ENCODE peak calls at places on chromosome 16, in eight cellular contexts. P is mammary epithelial cell, I is DND-41, H is PC-3, F is GM23248, Q is keratinocyte, C is fibroblast of lung, M is HCT116. Y is an unnamed sample.

GRCh38 chr16:9909072-9909471 is 273.2 kb downstream of the GRIN2A start:
- DNase-seq in P (no peak), I (no peak), H (no peak), F (no peak), Q (no peak), C (peak), M (no peak), Y (no peak)

GRCh38 chr16:21720533-21720932 is 56.8 kb downstream of the OTOA start:
- DNase-seq in P (no peak), I (no peak), H (no peak), F (no peak), Q (no peak), C (no peak), M (no peak), Y (no peak)

GRCh38 chr16:85396879-85397871 is 215.9 kb upstream of the GSE1 start:
- DNase-seq in P (no peak), I (peak), H (no peak), F (no peak), Q (no peak), C (no peak), M (no peak), Y (no peak)

GRCh38 chr16:74372369-74372768 is 3.7 kb upstream of the NPIPB15 start:
- DNase-seq in P (no peak), I (no peak), H (no peak), F (no peak), Q (no peak), C (no peak), M (no peak), Y (no peak)

GRCh38 chr16:57621521-57622268 is 6.7 kb upstream of the ADGRG1 start:
- DNase-seq in P (peak), I (no peak), H (peak), F (peak), Q (no peak), C (no peak), M (no peak), Y (no peak)

GRCh38 chr16:3597676-3598075 is 13.7 kb downstream of the SLX4 start:
- DNase-seq in P (no peak), I (no peak), H (no peak), F (no peak), Q (no peak), C (no peak), M (no peak), Y (no peak)

GRCh38 chr16:57367111-57367752 is 5.1 kb upstream of the CX3CL1 start:
- DNase-seq in P (peak), I (no peak), H (peak), F (peak), Q (no peak), C (peak), M (no peak), Y (no peak)

GRCh38 chr16:81446318-81447275 is 2.0 kb downstream of the CMIP start:
- DNase-seq in P (peak), I (peak), H (peak), F (peak), Q (no peak), C (peak), M (no peak), Y (no peak)

GRCh38 chr16:47136101-47136820 is 7.5 kb downstream of the NETO2 start:
- DNase-seq in P (peak), I (no peak), H (peak), F (peak), Q (peak), C (peak), M (peak), Y (no peak)

GRCh38 chr16:3673201-3673600 is 18.7 kb downstream of the DNASE1 start:
- DNase-seq in P (no peak), I (no peak), H (no peak), F (no peak), Q (no peak), C (no peak), M (no peak), Y (no peak)

GRCh38 chr16:28901862-28902261 is 23.2 kb downstream of the RABEP2 start:
- DNase-seq in P (no peak), I (no peak), H (no peak), F (no peak), Q (no peak), C (no peak), M (no peak), Y (no peak)

GRCh38 chr16:85330694-85331188 is 218.5 kb upstream of the CIBAR2 start:
- DNase-seq in P (peak), I (peak), H (peak), F (peak), Q (no peak), C (peak), M (peak), Y (no peak)

GRCh38 chr16:57017251-57017650 is 27.9 kb downstream of the NLRC5 start:
- DNase-seq in P (no peak), I (no peak), H (peak), F (peak), Q (no peak), C (peak), M (no peak), Y (no peak)

GRCh38 chr16:81618661-81619060 is 160.4 kb upstream of the PLCG2 start:
- DNase-seq in P (no peak), I (no peak), H (no peak), F (no peak), Q (no peak), C (no peak), M (no peak), Y (no peak)

GRCh38 chr16:50309156-50309526 is 42.8 kb downstream of the ADCY7 start:
- DNase-seq in P (no peak), I (no peak), H (no peak), F (no peak), Q (no peak), C (no peak), M (no peak), Y (no peak)

GRCh38 chr16:49596699-49597291 is 223.2 kb downstream of the C16orf78 start:
- DNase-seq in P (no peak), I (no peak), H (no peak), F (no peak), Q (no peak), C (no peak), M (no peak), Y (no peak)

GRCh38 chr16:27313422-27314160 is at the start of gene IL4R:
- DNase-seq in P (peak), I (peak), H (peak), F (peak), Q (no peak), C (peak), M (peak), Y (no peak)

GRCh38 chr16:15970202-15970601 is 20.8 kb downstream of the ABCC1 start:
- DNase-seq in P (no peak), I (no peak), H (peak), F (no peak), Q (no peak), C (no peak), M (no peak), Y (no peak)

GRCh38 chr16:80652441-80652840 is 111.6 kb downstream of the DYNLRB2 start:
- DNase-seq in P (no peak), I (no peak), H (no peak), F (no peak), Q (no peak), C (no peak), M (no peak), Y (no peak)

GRCh38 chr16:57700801-57701551 is 6.4 kb downstream of the DRC7 start:
- DNase-seq in P (no peak), I (no peak), H (no peak), F (no peak), Q (no peak), C (no peak), M (no peak), Y (no peak)

GRCh38 chr16:57711-58110 is 4.1 kb downstream of the SNRNP25 start:
- DNase-seq in P (no peak), I (no peak), H (no peak), F (peak), Q (no peak), C (no peak), M (no peak), Y (no peak)

GRCh38 chr16:29686740-29687327 is 7.9 kb downstream of the QPRT start:
- DNase-seq in P (no peak), I (no peak), H (no peak), F (no peak), Q (no peak), C (no peak), M (no peak), Y (no peak)

GRCh38 chr16:35140293-35140986 is 1681.0 kb downstream of the TP53TG3F start:
- DNase-seq in P (no peak), I (no peak), H (no peak), F (no peak), Q (no peak), C (no peak), M (no peak), Y (no peak)

GRCh38 chr16:52578007-52578828 is 31.3 kb upstream of the TOX3 start:
- DNase-seq in P (no peak), I (no peak), H (no peak), F (no peak), Q (no peak), C (no peak), M (no peak), Y (no peak)

GRCh38 chr16:67514382-67514828 is 14.2 kb upstream of the RIPOR1 start:
- DNase-seq in P (peak), I (peak), H (peak), F (peak), Q (no peak), C (peak), M (peak), Y (peak)

GRCh38 chr16:82329070-82329469 is 159.0 kb upstream of the MPHOSPH6 start:
- DNase-seq in P (no peak), I (no peak), H (no peak), F (no peak), Q (no peak), C (no peak), M (no peak), Y (no peak)

GRCh38 chr16:27334192-27334764 is 20.5 kb downstream of the IL4R start:
- DNase-seq in P (no peak), I (no peak), H (no peak), F (no peak), Q (no peak), C (no peak), M (no peak), Y (no peak)

GRCh38 chr16:21033264-21033663 is 117.4 kb downstream of the DNAH3 start:
- DNase-seq in P (no peak), I (no peak), H (no peak), F (no peak), Q (no peak), C (no peak), M (no peak), Y (no peak)

GRCh38 chr16:66705790-66706505 is 9.4 kb upstream of the CMTM4 start:
- DNase-seq in P (no peak), I (no peak), H (no peak), F (no peak), Q (no peak), C (peak), M (no peak), Y (no peak)

GRCh38 chr16:83137326-83137770 is 510.6 kb downstream of the CDH13 start:
- DNase-seq in P (peak), I (peak), H (peak), F (peak), Q (no peak), C (peak), M (no peak), Y (no peak)

GRCh38 chr16:27347930-27348685 is 34.3 kb downstream of the IL4R start:
- DNase-seq in P (no peak), I (no peak), H (no peak), F (no peak), Q (no peak), C (no peak), M (no peak), Y (no peak)

GRCh38 chr16:73840710-73841109 is 455.9 kb upstream of the PSMD7 start:
- DNase-seq in P (no peak), I (no peak), H (no peak), F (no peak), Q (no peak), C (no peak), M (no peak), Y (no peak)

GRCh38 chr16:10297341-10298006 is 88.4 kb upstream of the ATF7IP2 start:
- DNase-seq in P (no peak), I (no peak), H (no peak), F (no peak), Q (no peak), C (no peak), M (no peak), Y (no peak)

GRCh38 chr16:52629296-52629695 is 82.4 kb upstream of the TOX3 start:
- DNase-seq in P (no peak), I (no peak), H (no peak), F (peak), Q (no peak), C (peak), M (no peak), Y (no peak)

GRCh38 chr16:22300427-22301071 is 3.3 kb downstream of the POLR3E start:
- DNase-seq in P (peak), I (peak), H (peak), F (peak), Q (no peak), C (peak), M (no peak), Y (no peak)

GRCh38 chr16:72924918-72925630 is 122.9 kb downstream of the ZFHX3 start:
- DNase-seq in P (peak), I (no peak), H (peak), F (no peak), Q (no peak), C (no peak), M (no peak), Y (no peak)

GRCh38 chr16:56944954-56945839 is 13.3 kb downstream of the HERPUD1 start:
- DNase-seq in P (peak), I (no peak), H (peak), F (no peak), Q (no peak), C (peak), M (no peak), Y (no peak)

DNA sequence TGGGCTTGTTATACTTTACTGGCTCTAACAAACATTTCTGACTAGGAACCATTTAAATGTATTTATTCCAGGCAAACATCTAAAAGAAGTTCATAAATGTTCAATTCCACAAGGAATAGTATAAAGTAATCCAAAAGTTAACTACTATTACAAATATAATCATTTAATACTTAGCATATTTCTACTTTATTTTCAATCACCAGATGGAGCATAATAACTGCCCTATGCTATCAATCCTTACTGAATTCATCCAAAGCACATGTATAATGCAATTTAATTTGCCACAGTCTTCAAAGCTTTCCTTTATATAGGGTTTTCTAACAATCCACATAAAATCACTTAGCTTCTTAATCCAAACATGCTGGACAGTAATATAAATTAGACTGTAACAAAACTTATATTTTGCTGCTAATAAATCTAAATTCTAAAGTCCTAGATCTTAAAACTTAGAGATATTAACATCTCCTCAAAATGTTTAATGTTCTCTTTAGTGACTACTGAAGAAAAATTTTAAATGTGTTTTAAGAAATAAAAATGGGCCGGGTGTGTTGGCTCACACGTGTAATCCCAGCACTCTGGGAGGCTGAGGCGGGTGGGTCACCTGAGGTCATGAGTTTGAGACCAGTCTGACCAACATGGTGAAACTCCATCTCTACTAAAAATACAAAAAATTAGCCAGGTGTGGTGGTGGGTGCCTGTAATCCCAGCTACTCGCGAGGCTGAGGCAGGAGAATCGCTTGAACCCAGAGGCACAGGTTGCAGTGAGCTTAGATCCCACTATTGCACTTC is 5.9 kb downstream of the MEIOB start:
- DNase-seq in P (no peak), I (no peak), H (no peak), F (no peak), Q (no peak), C (no peak), M (no peak), Y (no peak)
- TF ChIP-seq EZH2 in P (no peak), I (no peak), H (no peak), F (no peak), Q (no peak), C (no peak), M (no peak), Y (no peak)

GRCh38 chr16:11636172-11636721 is 32.0 kb upstream of the SNN start:
- DNase-seq in P (no peak), I (no peak), H (peak), F (no peak), Q (peak), C (no peak), M (no peak), Y (no peak)
- H3K9ac ChIP-seq in P (no peak), I (no peak), H (no peak), F (no peak), Q (peak), C (no peak), M (no peak), Y (no peak)

GRCh38 chr16:62033065-62033464 is 3.2 kb downstream of the CDH8 start:
- DNase-seq in P (no peak), I (no peak), H (no peak), F (no peak), Q (no peak), C (no peak), M (no peak), Y (no peak)

GRCh38 chr16:62036807-62037135 is 533 bp upstream of the CDH8 start:
- DNase-seq in P (no peak), I (no peak), H (no peak), F (no peak), Q (no peak), C (no peak), M (no peak), Y (no peak)

GRCh38 chr16:62034236-62035114 is 1.8 kb downstream of the CDH8 start:
- DNase-seq in P (no peak), I (no peak), H (no peak), F (no peak), Q (no peak), C (no peak), M (no peak), Y (no peak)

GRCh38 chr16:62036101-62036806 is at the start of gene CDH8:
- DNase-seq in P (peak), I (no peak), H (no peak), F (no peak), Q (no peak), C (peak), M (no peak), Y (no peak)

GRCh38 chr16:62035115-62036092 is 834 bp downstream of the CDH8 start:
- DNase-seq in P (no peak), I (no peak), H (no peak), F (no peak), Q (no peak), C (no peak), M (no peak), Y (no peak)
- H3K4me3 ChIP-seq in P (peak), I (no peak), H (no peak), F (no peak), Q (peak), C (no peak), M (no peak), Y (peak)

DNA sequence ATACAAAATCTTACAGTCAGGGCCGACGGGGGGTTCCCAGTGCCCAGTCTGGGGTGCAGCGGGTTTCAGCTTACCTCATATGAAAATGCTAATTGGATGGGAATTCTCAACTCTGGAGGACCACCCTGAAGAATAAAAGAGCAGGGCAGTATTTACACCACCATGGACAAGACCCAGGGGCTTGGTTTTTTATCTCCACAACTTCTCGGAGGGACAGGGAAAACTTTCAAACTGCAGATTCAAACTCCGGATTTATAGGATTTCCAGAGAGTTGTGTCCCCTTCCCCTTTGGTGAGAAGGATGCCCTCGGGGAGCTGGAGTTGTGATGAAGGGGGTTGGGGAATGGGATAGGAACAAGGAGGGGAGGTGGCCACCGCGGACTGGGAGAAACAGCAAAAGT is 15.6 kb downstream of the FOXL1 start:
- DNase-seq in P (no peak), I (no peak), H (no peak), F (no peak), Q (no peak), C (no peak), M (no peak), Y (no peak)
- TF ChIP-seq EZH2 in P (no peak), I (no peak), H (no peak), F (no peak), Q (no peak), C (no peak), M (no peak), Y (no peak)

GRCh38 chr16:2519711-2520080 is 475 bp upstream of the AMDHD2 start:
- DNase-seq in P (no peak), I (no peak), H (no peak), F (no peak), Q (no peak), C (no peak), M (no peak), Y (no peak)
- H3K9ac ChIP-seq in P (no peak), I (peak), H (no peak), F (peak), Q (peak), C (no peak), M (peak), Y (peak)

GRCh38 chr16:71230122-71230845 is at the start of gene HYDIN:
- DNase-seq in P (peak), I (no peak), H (peak), F (peak), Q (peak), C (peak), M (no peak), Y (no peak)

GRCh38 chr16:71226229-71227141 is 4.0 kb downstream of the HYDIN start:
- DNase-seq in P (no peak), I (no peak), H (no peak), F (no peak), Q (no peak), C (no peak), M (no peak), Y (no peak)

GRCh38 chr16:71225145-71225544 is 5.4 kb downstream of the HYDIN start:
- DNase-seq in P (no peak), I (no peak), H (no peak), F (no peak), Q (no peak), C (no peak), M (no peak), Y (no peak)

GRCh38 chr16:71229344-71229743 is 1.2 kb downstream of the HYDIN start:
- DNase-seq in P (no peak), I (no peak), H (no peak), F (no peak), Q (no peak), C (no peak), M (no peak), Y (no peak)
- H3K4me3 ChIP-seq in P (no peak), I (no peak), H (no peak), F (no peak), Q (no peak), C (no peak), M (no peak), Y (no peak)

GRCh38 chr16:2468142-2468724 is 2.9 kb upstream of the NTN3 start:
- DNase-seq in P (peak), I (no peak), H (peak), F (peak), Q (no peak), C (no peak), M (no peak), Y (no peak)
- TF ChIP-seq EZH2 in P (no peak), I (no peak), H (no peak), F (no peak), Q (no peak), C (no peak), M (no peak), Y (no peak)

GRCh38 chr16:4957420-4957719 is 760 bp upstream of the SEC14L5 start:
- DNase-seq in P (no peak), I (no peak), H (no peak), F (no peak), Q (no peak), C (no peak), M (no peak), Y (no peak)

GRCh38 chr16:4960579-4960978 is 2.4 kb downstream of the SEC14L5 start:
- DNase-seq in P (no peak), I (no peak), H (no peak), F (no peak), Q (no peak), C (no peak), M (no peak), Y (no peak)

GRCh38 chr16:4958510-4959111 is 481 bp downstream of the SEC14L5 start:
- DNase-seq in P (no peak), I (no peak), H (no peak), F (no peak), Q (no peak), C (no peak), M (no peak), Y (no peak)

GRCh38 chr16:4954714-4955113 is 3.4 kb upstream of the SEC14L5 start:
- DNase-seq in P (no peak), I (no peak), H (no peak), F (no peak), Q (no peak), C (no peak), M (no peak), Y (no peak)

GRCh38 chr16:4957720-4958509 is at the start of gene SEC14L5:
- DNase-seq in P (peak), I (peak), H (peak), F (peak), Q (peak), C (peak), M (peak), Y (peak)
- H3K9ac ChIP-seq in P (no peak), I (no peak), H (peak), F (no peak), Q (peak), C (no peak), M (peak), Y (no peak)